ENCODE peak calls at places on chromosomes 13 and 19, in seven cellular contexts. One of them, this sample, is unnamed.
A peak's percentile ranks its signal among the peaks of the same experiment; 100 is the strongest.

GRCh38 chr19:10087296-10088061 is 1.4 kb downstream of the SHFL start:
- DNase-seq in mammary epithelial cell: no peak
- DNase-seq in hepatocyte: no peak
- DNase-seq in fibroblast of lung: no peak
- DNase-seq in GM23338: no peak
- DNase-seq in A673: no peak
- DNase-seq in neural progenitor cell: no peak
- DNase-seq in this sample: no peak

GRCh38 chr13:114140909-114141255 is 8.5 kb upstream of the RASA3 start:
- DNase-seq in mammary epithelial cell: no peak
- DNase-seq in hepatocyte: no peak
- DNase-seq in fibroblast of lung: no peak
- DNase-seq in GM23338: no peak
- DNase-seq in A673: no peak
- DNase-seq in neural progenitor cell: no peak
- DNase-seq in this sample: no peak

GRCh38 chr19:7078007-7078406 is 8.5 kb downstream of the ZNF557 start:
- DNase-seq in mammary epithelial cell: no peak
- DNase-seq in hepatocyte: no peak
- DNase-seq in fibroblast of lung: no peak
- DNase-seq in GM23338: peak; percentile 5
- DNase-seq in A673: no peak
- DNase-seq in neural progenitor cell: no peak
- DNase-seq in this sample: no peak

GRCh38 chr19:31600731-31601295 is 251.6 kb upstream of the TSHZ3 start:
- DNase-seq in mammary epithelial cell: no peak
- DNase-seq in hepatocyte: no peak
- DNase-seq in fibroblast of lung: no peak
- DNase-seq in GM23338: no peak
- DNase-seq in A673: no peak
- DNase-seq in neural progenitor cell: no peak
- DNase-seq in this sample: no peak

GRCh38 chr19:37698216-37698615 is 21.3 kb downstream of the ZNF607 start:
- DNase-seq in mammary epithelial cell: no peak
- DNase-seq in hepatocyte: no peak
- DNase-seq in fibroblast of lung: peak; percentile 22
- DNase-seq in GM23338: no peak
- DNase-seq in A673: no peak
- DNase-seq in neural progenitor cell: no peak
- DNase-seq in this sample: no peak

GRCh38 chr19:49430172-49430677 is 5.0 kb downstream of the GFY start:
- DNase-seq in mammary epithelial cell: no peak
- DNase-seq in hepatocyte: no peak
- DNase-seq in fibroblast of lung: no peak
- DNase-seq in GM23338: no peak
- DNase-seq in A673: no peak
- DNase-seq in neural progenitor cell: no peak
- DNase-seq in this sample: no peak

GRCh38 chr13:77729502-77730221 is 32.2 kb downstream of the SLAIN1 start:
- DNase-seq in mammary epithelial cell: no peak
- DNase-seq in hepatocyte: no peak
- DNase-seq in fibroblast of lung: no peak
- DNase-seq in GM23338: no peak
- DNase-seq in A673: no peak
- DNase-seq in neural progenitor cell: no peak
- DNase-seq in this sample: no peak

GRCh38 chr19:4327252-4327876 is 11.3 kb downstream of the STAP2 start:
- DNase-seq in mammary epithelial cell: no peak
- DNase-seq in hepatocyte: peak; percentile 81
- DNase-seq in fibroblast of lung: peak; percentile 39
- DNase-seq in GM23338: peak; percentile 99
- DNase-seq in A673: peak; percentile 90
- DNase-seq in neural progenitor cell: peak; percentile 94
- DNase-seq in this sample: peak; percentile 25

GRCh38 chr19:31039151-31039550 is 310.1 kb downstream of the TSHZ3 start:
- DNase-seq in mammary epithelial cell: no peak
- DNase-seq in hepatocyte: no peak
- DNase-seq in fibroblast of lung: no peak
- DNase-seq in GM23338: no peak
- DNase-seq in A673: no peak
- DNase-seq in neural progenitor cell: no peak
- DNase-seq in this sample: no peak

GRCh38 chr19:38309615-38310278 is 5.7 kb downstream of the C19orf33 start:
- DNase-seq in mammary epithelial cell: no peak
- DNase-seq in hepatocyte: no peak
- DNase-seq in fibroblast of lung: no peak
- DNase-seq in GM23338: no peak
- DNase-seq in A673: no peak
- DNase-seq in neural progenitor cell: no peak
- DNase-seq in this sample: no peak

GRCh38 chr13:41458939-41459753 is 1.8 kb downstream of the RGCC start:
- DNase-seq in mammary epithelial cell: peak; percentile 53
- DNase-seq in hepatocyte: peak; percentile 37
- DNase-seq in fibroblast of lung: peak; percentile 29
- DNase-seq in GM23338: peak; percentile 70
- DNase-seq in A673: peak; percentile 15
- DNase-seq in neural progenitor cell: peak; percentile 22
- DNase-seq in this sample: peak; percentile 26

GRCh38 chr13:57633950-57634828 is 2.6 kb downstream of the PCDH17 start:
- DNase-seq in mammary epithelial cell: no peak
- DNase-seq in hepatocyte: peak; percentile 17
- DNase-seq in fibroblast of lung: peak; percentile 45
- DNase-seq in GM23338: peak; percentile 74
- DNase-seq in A673: no peak
- DNase-seq in neural progenitor cell: peak; percentile 24
- DNase-seq in this sample: no peak

GRCh38 chr19:48715681-48716171 is 3.8 kb downstream of the MAMSTR start:
- DNase-seq in mammary epithelial cell: no peak
- DNase-seq in hepatocyte: peak; percentile 25
- DNase-seq in fibroblast of lung: no peak
- DNase-seq in GM23338: peak; percentile 24
- DNase-seq in A673: no peak
- DNase-seq in neural progenitor cell: no peak
- DNase-seq in this sample: no peak

GRCh38 chr13:31614073-31614472 is 125.3 kb upstream of the RXFP2 start:
- DNase-seq in mammary epithelial cell: no peak
- DNase-seq in hepatocyte: no peak
- DNase-seq in fibroblast of lung: no peak
- DNase-seq in GM23338: no peak
- DNase-seq in A673: no peak
- DNase-seq in neural progenitor cell: no peak
- DNase-seq in this sample: no peak

GRCh38 chr19:15268192-15268927 is 36.1 kb upstream of the EPHX3 start:
- DNase-seq in mammary epithelial cell: no peak
- DNase-seq in hepatocyte: no peak
- DNase-seq in fibroblast of lung: no peak
- DNase-seq in GM23338: no peak
- DNase-seq in A673: no peak
- DNase-seq in neural progenitor cell: no peak
- DNase-seq in this sample: no peak

GRCh38 chr19:29217591-29217990 is 4.6 kb upstream of the UQCRFS1 start:
- DNase-seq in mammary epithelial cell: no peak
- DNase-seq in hepatocyte: no peak
- DNase-seq in fibroblast of lung: no peak
- DNase-seq in GM23338: no peak
- DNase-seq in A673: no peak
- DNase-seq in neural progenitor cell: no peak
- DNase-seq in this sample: no peak

GRCh38 chr19:47107953-47108746 is 5.4 kb downstream of the ZC3H4 start:
- DNase-seq in mammary epithelial cell: peak; percentile 50
- DNase-seq in hepatocyte: no peak
- DNase-seq in fibroblast of lung: peak; percentile 68
- DNase-seq in GM23338: no peak
- DNase-seq in A673: no peak
- DNase-seq in neural progenitor cell: no peak
- DNase-seq in this sample: no peak

GRCh38 chr13:110953416-110953815 is 38.5 kb upstream of the ANKRD10 start:
- DNase-seq in mammary epithelial cell: no peak
- DNase-seq in hepatocyte: no peak
- DNase-seq in fibroblast of lung: no peak
- DNase-seq in GM23338: no peak
- DNase-seq in A673: no peak
- DNase-seq in neural progenitor cell: no peak
- DNase-seq in this sample: no peak

GRCh38 chr13:97139704-97140103 is 82.4 kb upstream of the MBNL2 start:
- DNase-seq in mammary epithelial cell: no peak
- DNase-seq in hepatocyte: no peak
- DNase-seq in fibroblast of lung: no peak
- DNase-seq in GM23338: no peak
- DNase-seq in A673: no peak
- DNase-seq in neural progenitor cell: no peak
- DNase-seq in this sample: no peak

GRCh38 chr19:57068921-57069697 is 50.7 kb upstream of the USP29 start:
- DNase-seq in mammary epithelial cell: no peak
- DNase-seq in hepatocyte: no peak
- DNase-seq in fibroblast of lung: no peak
- DNase-seq in GM23338: peak; percentile 49
- DNase-seq in A673: peak; percentile 53
- DNase-seq in neural progenitor cell: no peak
- DNase-seq in this sample: peak; percentile 10

GRCh38 chr13:99067160-99067985 is 89.5 kb upstream of the DOCK9 start:
- DNase-seq in mammary epithelial cell: peak; percentile 82
- DNase-seq in hepatocyte: peak; percentile 17
- DNase-seq in fibroblast of lung: peak; percentile 94
- DNase-seq in GM23338: no peak
- DNase-seq in A673: no peak
- DNase-seq in neural progenitor cell: no peak
- DNase-seq in this sample: no peak
- TF ChIP-seq EZH2 in mammary epithelial cell: no peak
- TF ChIP-seq EZH2 in hepatocyte: no peak
- TF ChIP-seq EZH2 in fibroblast of lung: no peak
- TF ChIP-seq EZH2 in GM23338: no peak
- TF ChIP-seq EZH2 in A673: no peak
- TF ChIP-seq EZH2 in neural progenitor cell: no peak
- TF ChIP-seq EZH2 in this sample: no peak

GRCh38 chr19:17968376-17968775 is 1.5 kb downstream of the KCNN1 start:
- DNase-seq in mammary epithelial cell: no peak
- DNase-seq in hepatocyte: no peak
- DNase-seq in fibroblast of lung: no peak
- DNase-seq in GM23338: no peak
- DNase-seq in A673: no peak
- DNase-seq in neural progenitor cell: no peak
- DNase-seq in this sample: no peak

GRCh38 chr19:17965370-17966114 is 1.4 kb upstream of the KCNN1 start:
- DNase-seq in mammary epithelial cell: no peak
- DNase-seq in hepatocyte: peak; percentile 80
- DNase-seq in fibroblast of lung: no peak
- DNase-seq in GM23338: no peak
- DNase-seq in A673: peak; percentile 90
- DNase-seq in neural progenitor cell: peak; percentile 36
- DNase-seq in this sample: no peak

GRCh38 chr19:17967258-17968051 is 548 bp downstream of the KCNN1 start:
- DNase-seq in mammary epithelial cell: no peak
- DNase-seq in hepatocyte: no peak
- DNase-seq in fibroblast of lung: no peak
- DNase-seq in GM23338: no peak
- DNase-seq in A673: peak; percentile 74
- DNase-seq in neural progenitor cell: peak; percentile 35
- DNase-seq in this sample: no peak

GRCh38 chr19:17966115-17966455 is 822 bp upstream of the KCNN1 start:
- DNase-seq in mammary epithelial cell: no peak
- DNase-seq in hepatocyte: no peak
- DNase-seq in fibroblast of lung: no peak
- DNase-seq in GM23338: no peak
- DNase-seq in A673: no peak
- DNase-seq in neural progenitor cell: no peak
- DNase-seq in this sample: no peak

DNA sequence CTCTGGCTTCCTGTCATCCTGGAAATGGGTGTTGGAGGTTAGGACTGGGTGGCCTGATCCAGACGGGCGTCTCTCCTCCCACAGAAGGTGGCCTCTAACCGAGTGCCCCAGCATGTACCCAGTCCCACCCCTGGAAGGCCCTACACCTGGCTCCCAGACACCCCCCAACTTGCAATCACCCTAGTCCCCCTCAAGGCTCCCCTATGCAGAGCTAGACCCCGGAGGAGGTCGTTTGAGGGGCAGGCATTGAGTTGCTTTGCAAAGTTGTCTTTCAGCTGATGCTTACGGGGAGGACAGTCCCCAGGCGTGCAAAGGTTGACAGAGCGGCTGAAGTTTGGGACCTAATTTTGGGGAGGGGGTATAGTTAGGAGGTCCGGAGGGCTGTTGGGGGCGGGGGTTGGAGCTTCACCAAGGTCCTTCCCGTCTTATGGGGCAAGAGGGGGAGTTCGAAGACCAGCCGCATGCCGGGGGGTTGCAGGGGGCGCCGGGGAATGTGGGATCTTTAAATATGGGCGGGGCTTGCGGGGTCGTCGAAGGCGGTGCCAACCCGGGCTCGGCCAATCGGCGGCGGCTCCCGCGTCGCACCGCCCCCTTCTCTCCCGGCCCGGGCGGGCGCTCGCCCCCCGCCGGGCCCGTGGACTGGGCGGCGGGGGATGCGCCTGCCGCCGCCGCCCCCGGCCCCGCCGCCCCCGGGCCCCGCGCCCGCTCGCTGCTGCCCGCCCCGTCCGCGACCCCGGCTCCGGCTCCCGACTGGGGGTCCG is at the start of gene KCNN1:
- DNase-seq in mammary epithelial cell: no peak
- DNase-seq in hepatocyte: peak; percentile 60
- DNase-seq in fibroblast of lung: no peak
- DNase-seq in GM23338: peak; percentile 85
- DNase-seq in A673: peak; percentile 83
- DNase-seq in neural progenitor cell: peak; percentile 85
- DNase-seq in this sample: no peak
- TF ChIP-seq EZH2 in mammary epithelial cell: no peak
- TF ChIP-seq EZH2 in hepatocyte: no peak
- TF ChIP-seq EZH2 in fibroblast of lung: peak; percentile 71
- TF ChIP-seq EZH2 in GM23338: no peak
- TF ChIP-seq EZH2 in A673: no peak
- TF ChIP-seq EZH2 in neural progenitor cell: no peak
- TF ChIP-seq EZH2 in this sample: no peak

DNA sequence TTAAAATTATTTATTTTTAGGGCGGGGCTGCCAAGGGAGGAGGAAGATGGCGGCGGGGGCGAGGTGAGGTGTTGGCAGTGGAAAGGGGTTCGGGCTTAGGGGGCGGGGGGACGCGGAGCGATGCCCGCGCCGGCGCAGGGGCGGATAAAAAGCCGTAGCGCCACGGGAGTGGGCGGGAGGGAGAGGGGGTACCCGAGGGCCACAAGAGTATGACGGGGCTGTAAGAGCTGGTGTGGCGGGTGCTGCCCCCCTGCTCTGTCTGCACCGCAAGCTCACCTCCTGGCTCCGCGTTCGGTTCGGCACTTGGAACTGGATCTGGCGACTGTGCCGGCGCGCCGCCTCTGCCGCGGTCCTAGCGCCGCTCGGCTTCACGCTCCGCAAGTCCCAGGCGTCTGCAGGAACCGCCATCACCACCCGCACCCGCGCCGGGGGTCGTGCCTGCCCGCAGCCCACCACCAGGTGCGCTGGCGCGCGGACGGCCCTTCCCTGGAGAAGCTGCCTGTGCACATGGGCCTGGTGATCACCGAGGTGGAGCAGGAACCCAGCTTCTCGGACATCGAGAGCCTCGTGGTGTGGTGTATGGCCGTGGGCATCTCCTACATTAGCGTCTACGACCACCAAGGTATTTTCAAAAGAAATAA is 265.2 kb upstream of the SGCG start:
- DNase-seq in mammary epithelial cell: peak; percentile 3
- DNase-seq in hepatocyte: peak; percentile 77
- DNase-seq in fibroblast of lung: peak; percentile 65
- DNase-seq in GM23338: peak; percentile 84
- DNase-seq in A673: peak; percentile 40
- DNase-seq in neural progenitor cell: peak; percentile 84
- DNase-seq in this sample: no peak
- TF ChIP-seq EZH2 in mammary epithelial cell: no peak
- TF ChIP-seq EZH2 in hepatocyte: no peak
- TF ChIP-seq EZH2 in fibroblast of lung: peak; percentile 36
- TF ChIP-seq EZH2 in GM23338: no peak
- TF ChIP-seq EZH2 in A673: no peak
- TF ChIP-seq EZH2 in neural progenitor cell: no peak
- TF ChIP-seq EZH2 in this sample: no peak

GRCh38 chr13:27977476-27978300 is 8.6 kb upstream of the CDX2 start:
- DNase-seq in mammary epithelial cell: peak; percentile 45
- DNase-seq in hepatocyte: no peak
- DNase-seq in fibroblast of lung: no peak
- DNase-seq in GM23338: peak; percentile 81
- DNase-seq in A673: peak; percentile 22
- DNase-seq in neural progenitor cell: peak; percentile 77
- DNase-seq in this sample: no peak
- TF ChIP-seq EZH2 in mammary epithelial cell: peak; percentile 69
- TF ChIP-seq EZH2 in hepatocyte: peak; percentile 74
- TF ChIP-seq EZH2 in fibroblast of lung: no peak
- TF ChIP-seq EZH2 in GM23338: peak; percentile 100
- TF ChIP-seq EZH2 in A673: peak; percentile 97
- TF ChIP-seq EZH2 in neural progenitor cell: peak; percentile 99
- TF ChIP-seq EZH2 in this sample: no peak